ENCODE peak calls at places on chromosomes 12 and 14, in four cellular contexts. G is lower lobe of right lung, J is right lobe of liver, F is neural progenitor cell. P is an unnamed sample.

GRCh38 chr12:6534158-6534913 is at the start of gene GAPDH:
- DNase-seq in F (peak), G (peak), J (peak), P (peak)

GRCh38 chr12:84069699-84070098 is 842.9 kb downstream of the SLC6A15 start:
- DNase-seq in F (no peak), G (no peak), J (no peak), P (no peak)

GRCh38 chr12:105220929-105221290 is 15.1 kb downstream of the APPL2 start:
- DNase-seq in G (no peak), F (no peak), J (no peak), P (no peak)

GRCh38 chr12:121786441-121786825 is 7.1 kb downstream of the RHOF start:
- DNase-seq in G (peak), J (peak), F (no peak), P (no peak)

GRCh38 chr14:77128414-77128891 is 13.1 kb downstream of the ZDHHC22 start:
- DNase-seq in F (no peak), J (peak), G (no peak), P (no peak)

GRCh38 chr14:49879683-49880204 is 13.1 kb upstream of the ARF6 start:
- DNase-seq in F (peak), J (peak), G (peak), P (no peak)

GRCh38 chr12:2285462-2285861 is 232.7 kb downstream of the CACNA1C start:
- DNase-seq in J (no peak), F (no peak), G (no peak), P (no peak)

GRCh38 chr12:107079172-107080011 is 14.0 kb downstream of the CRY1 start:
- DNase-seq in G (no peak), J (no peak), F (no peak), P (no peak)

GRCh38 chr12:57734586-57734985 is 4.0 kb downstream of the AGAP2 start:
- DNase-seq in J (no peak), F (no peak), G (no peak), P (no peak)

GRCh38 chr14:64983439-64984310 is 3.0 kb upstream of the FNTB start:
- DNase-seq in F (peak), J (no peak), G (no peak), P (no peak)

GRCh38 chr14:68593806-68594536 is 198.9 kb downstream of the ZFP36L1 start:
- DNase-seq in J (peak), G (no peak), F (peak), P (no peak)

GRCh38 chr12:93533310-93533709 is 39.2 kb upstream of the SOCS2 start:
- DNase-seq in F (no peak), G (no peak), J (no peak), P (no peak)

GRCh38 chr12:17579148-17580026 is 510.6 kb downstream of the RERGL start:
- DNase-seq in J (no peak), F (no peak), G (no peak), P (no peak)

GRCh38 chr12:43957732-43958131 is 121.9 kb downstream of the TMEM117 start:
- DNase-seq in F (peak), G (no peak), J (no peak), P (no peak)

GRCh38 chr12:41277019-41277770 is 89.1 kb downstream of the PDZRN4 start:
- DNase-seq in J (no peak), G (no peak), F (peak), P (no peak)

GRCh38 chr14:85444685-85445084 is 85.3 kb upstream of the FLRT2 start:
- DNase-seq in F (no peak), J (no peak), G (no peak), P (no peak)

GRCh38 chr12:56078931-56079728 is 835 bp upstream of the ERBB3 start:
- DNase-seq in J (peak), G (peak), F (peak), P (peak)

GRCh38 chr12:12975322-12976077 is 23.5 kb upstream of the GPRC5D start:
- DNase-seq in G (no peak), J (no peak), F (peak), P (no peak)

GRCh38 chr14:64234877-64235651 is 59.1 kb downstream of the ESR2 start:
- DNase-seq in F (no peak), G (no peak), J (no peak), P (no peak)

GRCh38 chr12:6607751-6608591 is 792 bp upstream of the CHD4 start:
- DNase-seq in J (no peak), F (peak), G (peak), P (peak)

GRCh38 chr14:71586131-71586893 is 345.9 kb upstream of the RGS6 start:
- DNase-seq in F (peak), G (no peak), J (no peak), P (peak)

GRCh38 chr12:15522574-15523187 is 200.4 kb downstream of the PTPRO start:
- DNase-seq in F (peak), J (no peak), G (no peak), P (no peak)

GRCh38 chr12:24244801-24245200 is 295.3 kb upstream of the SOX5 start:
- DNase-seq in J (no peak), F (no peak), G (no peak), P (no peak)

GRCh38 chr14:99945732-99946651 is 119.2 kb upstream of the EVL start:
- DNase-seq in J (peak), G (no peak), F (no peak), P (no peak)

GRCh38 chr12:11812558-11813421 is 163.3 kb downstream of the ETV6 start:
- DNase-seq in G (no peak), J (no peak), F (peak), P (peak)

GRCh38 chr14:71321556-71322315 is 414.5 kb downstream of the PCNX1 start:
- DNase-seq in F (peak), J (no peak), G (no peak), P (no peak)

GRCh38 chr12:95230313-95230712 is 12.7 kb downstream of the VEZT start:
- DNase-seq in G (no peak), F (no peak), J (no peak), P (no peak)

GRCh38 chr14:50741571-50741970 is 73.5 kb upstream of the SAV1 start:
- DNase-seq in G (no peak), F (no peak), J (no peak), P (no peak)

GRCh38 chr12:85765443-85765842 is 70.8 kb downstream of the RASSF9 start:
- DNase-seq in G (no peak), J (no peak), F (no peak), P (no peak)

GRCh38 chr12:13205809-13206559 is 9.5 kb downstream of the EMP1 start:
- DNase-seq in G (no peak), F (no peak), J (no peak), P (no peak)

GRCh38 chr12:68189766-68190700 is 30.5 kb upstream of the IFNG start:
- DNase-seq in G (no peak), F (no peak), J (no peak), P (no peak)

GRCh38 chr12:28827841-28828240 is 321.2 kb upstream of the FAR2 start:
- DNase-seq in J (no peak), G (no peak), F (no peak), P (no peak)

GRCh38 chr12:4648099-4648498 is 752 bp downstream of the AKAP3 start:
- DNase-seq in J (no peak), F (no peak), G (no peak), P (no peak)

GRCh38 chr12:53543539-53543938 is 36.3 kb upstream of the NPFF start:
- DNase-seq in G (peak), J (peak), F (peak), P (peak)

GRCh38 chr12:53536962-53537361 is 29.7 kb upstream of the NPFF start:
- DNase-seq in J (no peak), G (no peak), F (no peak), P (no peak)

GRCh38 chr12:53533476-53533875 is 26.2 kb upstream of the NPFF start:
- DNase-seq in G (no peak), F (no peak), J (no peak), P (no peak)

GRCh38 chr12:53539526-53539925 is 32.2 kb upstream of the NPFF start:
- DNase-seq in F (no peak), J (no peak), G (no peak), P (no peak)

DNA sequence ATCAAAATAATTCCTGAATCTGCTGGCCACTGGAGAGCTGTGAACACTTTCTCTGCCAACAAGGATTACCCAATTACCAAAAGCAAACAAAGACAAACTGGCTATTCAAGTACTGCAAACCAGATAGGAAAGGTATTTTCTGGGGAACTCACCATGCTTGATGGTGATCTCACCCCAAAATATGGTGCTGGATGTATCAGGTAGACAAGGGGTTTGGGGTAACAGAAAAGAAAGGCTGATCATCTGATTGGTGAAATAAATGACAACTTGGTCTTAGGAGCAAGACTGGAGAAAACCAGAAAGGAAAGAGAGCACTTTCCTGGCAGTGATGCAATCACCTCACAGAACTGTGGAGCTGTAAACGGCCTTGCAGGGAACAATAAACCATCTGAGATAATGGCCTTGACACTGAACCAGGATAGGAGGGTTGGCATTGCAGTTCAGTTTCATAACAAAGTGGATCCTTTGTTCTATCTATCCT is 31.0 kb upstream of the NPFF start:
- DNase-seq in G (no peak), J (peak), F (no peak), P (no peak)
- H3K27ac ChIP-seq in G (peak), J (peak), F (no peak), P (no peak)

GRCh38 chr14:81435048-81435577 is 35.0 kb upstream of the STON2 start:
- DNase-seq in F (no peak), J (no peak), G (no peak), P (no peak)

GRCh38 chr14:81432171-81432570 is 32.0 kb upstream of the STON2 start:
- DNase-seq in J (no peak), F (no peak), G (no peak), P (no peak)

GRCh38 chr14:81433378-81433777 is 33.3 kb upstream of the STON2 start:
- DNase-seq in F (no peak), J (no peak), G (no peak), P (no peak)

GRCh38 chr14:81435578-81436295 is 35.6 kb upstream of the STON2 start:
- DNase-seq in J (peak), G (peak), F (peak), P (peak)

GRCh38 chr14:81434230-81434629 is 34.1 kb upstream of the STON2 start:
- DNase-seq in F (peak), G (no peak), J (no peak), P (no peak)
- H3K4me3 ChIP-seq in F (peak), G (no peak), J (no peak), P (no peak)

GRCh38 chr12:31387011-31387410 is 61.1 kb upstream of the SINHCAF start:
- DNase-seq in F (no peak), J (no peak), G (no peak), P (no peak)

GRCh38 chr12:31388713-31389112 is 62.8 kb upstream of the SINHCAF start:
- DNase-seq in J (no peak), F (no peak), G (no peak), P (no peak)

GRCh38 chr12:31386364-31386777 is 60.4 kb upstream of the SINHCAF start:
- DNase-seq in J (no peak), G (no peak), F (peak), P (no peak)

GRCh38 chr12:31390991-31391390 is 65.0 kb upstream of the SINHCAF start:
- DNase-seq in J (no peak), F (peak), G (no peak), P (no peak)

DNA sequence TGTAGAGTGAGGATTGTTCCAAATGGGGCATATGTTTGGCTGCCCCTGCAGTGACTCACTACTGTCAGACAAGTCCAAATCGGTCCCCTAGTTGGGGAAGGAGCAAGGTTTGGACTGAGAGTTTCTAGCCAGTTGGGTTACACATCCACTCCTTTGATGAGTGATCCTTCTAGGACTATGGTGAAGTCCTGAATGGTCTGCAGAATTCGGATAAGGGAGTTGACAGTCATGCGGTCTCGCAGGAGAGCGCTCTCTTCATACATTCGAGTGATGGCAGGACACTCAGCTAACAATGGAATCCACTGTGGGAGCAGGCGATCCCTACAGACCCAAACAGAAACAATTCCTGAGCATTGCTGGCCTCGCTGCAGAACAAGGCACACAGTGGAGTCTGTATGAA is 61.5 kb upstream of the SINHCAF start:
- DNase-seq in J (no peak), F (peak), G (no peak), P (no peak)
- H3K27ac ChIP-seq in J (no peak), F (peak), G (no peak), P (no peak)

GRCh38 chr12:27226319-27226984 is 17.6 kb upstream of the STK38L start:
- DNase-seq in J (no peak), F (peak), G (no peak), P (peak)
- H3K4me3 ChIP-seq in J (no peak), F (no peak), G (no peak), P (no peak)

P was measured in right cardiac atrium.